ENCODE peak calls at places on chromosome 5, in four cellular contexts. B is astrocyte of the spinal cord, C is upper lobe of right lung, Q is body of pancreas. U is an unnamed sample.

GRCh38 chr5:176748073-176748966 is 62.0 kb upstream of the UNC5A start:
- DNase-seq in B (no peak), C (peak; percentile 45), Q (no peak), U (no peak)

GRCh38 chr5:73812962-73813588 is 187.1 kb downstream of the ARHGEF28 start:
- DNase-seq in C (no peak), B (peak; percentile 59), Q (peak; percentile 36), U (no peak)

GRCh38 chr5:89606901-89607554 is 724.0 kb upstream of the MEF2C start:
- DNase-seq in Q (no peak), B (no peak), C (no peak), U (no peak)

GRCh38 chr5:37724395-37725125 is 115.3 kb downstream of the GDNF start:
- DNase-seq in Q (no peak), B (peak; percentile 44), C (no peak), U (no peak)

GRCh38 chr5:1317921-1318565 is 23.2 kb upstream of the TERT start:
- DNase-seq in C (peak; percentile 40), Q (no peak), B (no peak), U (no peak)

GRCh38 chr5:55913396-55914140 is 62.4 kb downstream of the IL31RA start:
- DNase-seq in C (no peak), B (no peak), Q (no peak), U (no peak)

GRCh38 chr5:172801184-172801671 is 30.2 kb upstream of the DUSP1 start:
- DNase-seq in B (peak; percentile 76), C (no peak), Q (no peak), U (peak; percentile 96)

GRCh38 chr5:96093890-96094381 is 132.3 kb upstream of the ELL2 start:
- DNase-seq in Q (no peak), C (no peak), B (peak; percentile 37), U (peak; percentile 72)

GRCh38 chr5:10219068-10219467 is 30.6 kb downstream of the ATPSCKMT start:
- DNase-seq in C (no peak), Q (no peak), B (no peak), U (no peak)

GRCh38 chr5:93800988-93801811 is 59.8 kb upstream of the POU5F2 start:
- DNase-seq in Q (peak; percentile 17), C (no peak), B (peak; percentile 77), U (peak; percentile 74)

GRCh38 chr5:110017854-110018253 is 328.1 kb downstream of the MAN2A1 start:
- DNase-seq in B (no peak), C (no peak), Q (no peak), U (no peak)

GRCh38 chr5:666816-667498 is 26.2 kb downstream of the TPPP start:
- DNase-seq in B (no peak), C (no peak), Q (no peak), U (no peak)

GRCh38 chr5:93730124-93730523 is 11.3 kb downstream of the POU5F2 start:
- DNase-seq in C (no peak), Q (no peak), B (no peak), U (no peak)

GRCh38 chr5:159712672-159713071 is 203.6 kb upstream of the ADRA1B start:
- DNase-seq in B (peak; percentile 41), C (no peak), Q (no peak), U (no peak)

GRCh38 chr5:160165137-160166068 is 46.2 kb upstream of the PWWP2A start:
- DNase-seq in Q (peak; percentile 76), B (peak; percentile 99), C (peak; percentile 92), U (peak; percentile 98)

GRCh38 chr5:123441408-123441807 is 18.2 kb upstream of the CEP120 start:
- DNase-seq in Q (no peak), B (no peak), C (no peak), U (no peak)

GRCh38 chr5:141604318-141604717 is 14.5 kb downstream of the DIAPH1 start:
- DNase-seq in Q (peak; percentile 28), B (peak; percentile 87), C (no peak), U (peak; percentile 92)

GRCh38 chr5:52063186-52063585 is 679.9 kb downstream of the ISL1 start:
- DNase-seq in Q (no peak), C (no peak), B (no peak), U (no peak)

GRCh38 chr5:93017854-93018253 is 563.2 kb downstream of the NR2F1-AS1 start:
- DNase-seq in C (no peak), B (peak; percentile 75), Q (no peak), U (peak; percentile 53)

GRCh38 chr5:1793966-1794895 is 5.4 kb downstream of the MRPL36 start:
- DNase-seq in B (peak; percentile 85), C (no peak), Q (no peak), U (peak; percentile 68)

GRCh38 chr5:120866997-120867396 is 402.9 kb downstream of the PRR16 start:
- DNase-seq in C (no peak), B (no peak), Q (no peak), U (no peak)

GRCh38 chr5:95959051-95959963 is 2.3 kb downstream of the ELL2 start:
- DNase-seq in Q (no peak), B (no peak), C (no peak), U (peak; percentile 39)

GRCh38 chr5:141615991-141616715 is 2.6 kb downstream of the DIAPH1 start:
- DNase-seq in C (no peak), B (no peak), Q (no peak), U (no peak)

GRCh38 chr5:39214912-39215709 is 4.3 kb downstream of the FYB1 start:
- DNase-seq in C (no peak), B (no peak), Q (no peak), U (no peak)

GRCh38 chr5:6950250-6950649 is 237.0 kb downstream of the TENT4A start:
- DNase-seq in Q (no peak), C (no peak), B (no peak), U (no peak)

GRCh38 chr5:174951151-174951780 is 226.9 kb downstream of the MSX2 start:
- DNase-seq in B (peak; percentile 72), C (no peak), Q (peak; percentile 62), U (peak; percentile 80)

GRCh38 chr5:173971681-173972080 is 17.3 kb upstream of the C5orf47 start:
- DNase-seq in C (no peak), Q (no peak), B (no peak), U (no peak)

GRCh38 chr5:168612996-168613395 is 33.8 kb upstream of the PANK3 start:
- DNase-seq in C (no peak), Q (no peak), B (no peak), U (no peak)

GRCh38 chr5:54171645-54172384 is 138.6 kb downstream of the ARL15 start:
- DNase-seq in B (peak; percentile 58), Q (peak; percentile 73), C (no peak), U (peak; percentile 59)

GRCh38 chr5:33848554-33848953 is 43.2 kb downstream of the ADAMTS12 start:
- DNase-seq in Q (no peak), C (no peak), B (no peak), U (no peak)

GRCh38 chr5:73748510-73749410 is 122.8 kb downstream of the ARHGEF28 start:
- DNase-seq in B (peak; percentile 68), Q (peak; percentile 39), C (no peak), U (peak; percentile 75)

GRCh38 chr5:133391349-133392136 is 220.8 kb downstream of the FSTL4 start:
- DNase-seq in C (no peak), Q (no peak), B (no peak), U (no peak)

GRCh38 chr5:143315214-143315613 is 88.3 kb downstream of the NR3C1 start:
- DNase-seq in C (no peak), Q (no peak), B (no peak), U (no peak)

GRCh38 chr5:94498199-94498598 is 120.2 kb downstream of the KIAA0825 start:
- DNase-seq in Q (no peak), C (no peak), B (no peak), U (no peak)

GRCh38 chr5:132641241-132641723 is 16.7 kb upstream of the IL13 start:
- DNase-seq in Q (no peak), B (no peak), C (no peak), U (no peak)

GRCh38 chr5:16464664-16465543 is 696 bp downstream of the ZNF622 start:
- DNase-seq in C (peak; percentile 64), Q (no peak), B (peak; percentile 0), U (peak; percentile 19)

GRCh38 chr5:16459451-16459850 is 6.1 kb downstream of the ZNF622 start:
- DNase-seq in C (no peak), Q (no peak), B (no peak), U (no peak)

GRCh38 chr5:16457853-16458252 is 7.7 kb downstream of the ZNF622 start:
- DNase-seq in C (no peak), B (peak; percentile 12), Q (no peak), U (no peak)

GRCh38 chr5:16461026-16461425 is 4.6 kb downstream of the ZNF622 start:
- DNase-seq in B (peak; percentile 25), C (no peak), Q (no peak), U (no peak)

GRCh38 chr5:16461782-16462181 is 3.8 kb downstream of the ZNF622 start:
- DNase-seq in C (no peak), Q (no peak), B (peak; percentile 71), U (peak; percentile 59)
- H3K4me3 ChIP-seq in C (no peak overlapping the region), Q (no peak overlapping the region), B (no peak overlapping the region), U (no peak overlapping the region)

DNA sequence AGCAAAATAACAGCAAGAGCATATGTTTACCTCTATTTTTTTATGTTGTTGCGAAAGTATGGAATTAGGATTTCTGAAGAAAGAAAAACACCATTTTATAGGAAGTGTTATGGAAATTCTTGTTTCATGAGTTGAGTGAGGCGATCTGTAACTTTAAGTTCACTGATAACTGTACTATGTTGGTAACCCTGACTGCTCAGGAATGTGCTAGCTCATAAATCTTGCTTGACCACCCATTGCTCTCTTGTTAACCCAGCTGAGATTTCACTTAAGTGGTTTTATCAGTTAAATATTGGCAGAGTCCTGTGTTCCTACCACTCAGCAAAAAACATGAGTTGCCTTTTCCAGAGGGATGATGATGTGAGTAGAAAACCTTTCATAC is 91.1 kb upstream of the STARD4 start:
- DNase-seq in C (no peak), Q (no peak), B (peak; percentile 54), U (peak; percentile 84)
- TF ChIP-seq CTCF in C (no peak), Q (no peak), B (no peak), U (no peak)

DNA sequence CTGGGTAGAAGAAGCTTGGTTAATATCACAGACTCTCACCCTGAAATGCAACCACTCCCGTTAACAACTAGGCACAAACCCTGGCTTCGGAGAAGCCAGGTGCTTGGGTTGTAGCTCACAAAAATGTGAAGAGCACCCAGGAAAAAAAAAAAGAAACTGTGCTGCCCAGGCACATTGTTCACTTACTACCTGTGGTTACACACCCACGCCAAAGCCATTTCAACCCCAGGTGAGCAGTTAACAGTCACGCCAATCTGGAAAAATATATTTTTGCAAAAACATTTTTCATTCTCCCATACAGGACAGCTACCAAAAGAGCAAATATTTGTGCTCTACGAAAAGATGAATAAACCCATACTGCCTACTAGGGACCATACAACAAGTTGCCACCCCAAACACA is 49.2 kb downstream of the SIL1 start:
- DNase-seq in Q (no peak), B (no peak), C (no peak), U (no peak)
- H3K4me3 ChIP-seq in Q (no peak overlapping the region), B (no peak overlapping the region), C (no peak overlapping the region), U (no peak overlapping the region)

DNA sequence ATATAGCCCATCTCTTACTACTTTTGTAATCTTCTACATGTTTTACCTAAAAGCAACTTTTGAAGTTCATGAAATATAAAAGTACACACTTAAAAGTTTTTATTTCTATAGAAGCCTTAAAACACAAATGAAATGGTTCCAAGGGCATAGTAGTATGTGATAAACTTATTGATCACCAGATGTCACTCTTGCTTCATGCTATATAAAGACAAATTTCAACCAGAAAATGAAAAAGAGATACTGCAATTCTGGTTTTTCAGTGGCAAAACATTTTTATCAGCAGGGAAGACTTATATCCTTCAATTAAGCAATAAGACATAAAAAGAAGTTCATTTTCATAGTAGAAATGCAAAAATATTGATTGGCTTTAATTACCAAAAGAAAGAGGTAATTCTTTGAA is 69.4 kb upstream of the FBXL17 start:
- DNase-seq in B (no peak), Q (no peak), C (no peak), U (no peak)
- TF ChIP-seq CTCF in B (no peak), Q (no peak), C (no peak), U (no peak)

GRCh38 chr5:82820188-82820587 is 257.0 kb downstream of the TMEM167A start:
- DNase-seq in Q (no peak), B (no peak), C (no peak), U (no peak)
- H3K4me3 ChIP-seq in Q (no peak overlapping the region), B (no peak overlapping the region), C (no peak overlapping the region), U (no peak overlapping the region)

GRCh38 chr5:171405615-171406014 is 13.8 kb upstream of the FGF18 start:
- DNase-seq in Q (no peak), B (no peak), C (no peak), U (peak; percentile 53)
- TF ChIP-seq CTCF in Q (peak; percentile 17), B (peak; percentile 45), C (peak; percentile 26), U (peak; percentile 61)